ENCODE peak calls at places on chromosomes 12 and 14, in seven cellular contexts. V, G, O, D, E, H and F are unnamed samples.

GRCh38 chr12:47767197-47767724 is 5.8 kb upstream of the SLC48A1 start:
- DNase-seq in V (peak), G (peak), O (peak), D (peak), E (no peak), H (peak), F (peak)

GRCh38 chr12:4353785-4354208 is 25.7 kb downstream of the FGF23 start:
- DNase-seq in V (peak), G (peak), O (no peak), D (peak), E (no peak), H (peak), F (peak)

GRCh38 chr12:67539946-67540345 is 108.6 kb upstream of the DYRK2 start:
- DNase-seq in V (no peak), G (no peak), O (no peak), D (peak), E (no peak), H (no peak), F (peak)

GRCh38 chr12:59677857-59678256 is 82.0 kb downstream of the SLC16A7 start:
- DNase-seq in V (no peak), G (no peak), O (no peak), D (no peak), E (no peak), H (no peak), F (no peak)

GRCh38 chr12:11885261-11886038 is 185.3 kb upstream of the BCL2L14 start:
- DNase-seq in V (peak), G (no peak), O (no peak), D (peak), E (no peak), H (no peak), F (peak)

GRCh38 chr14:99325016-99325415 is 53.0 kb upstream of the BCL11B start:
- DNase-seq in V (no peak), G (no peak), O (no peak), D (no peak), E (no peak), H (no peak), F (no peak)

GRCh38 chr12:46368138-46368537 is 4.4 kb downstream of the SLC38A2 start:
- DNase-seq in V (peak), G (no peak), O (no peak), D (peak), E (no peak), H (no peak), F (no peak)

GRCh38 chr14:74571441-74571841 is 40.6 kb downstream of the LTBP2 start:
- DNase-seq in V (peak), G (no peak), O (no peak), D (peak), E (no peak), H (no peak), F (peak)

GRCh38 chr14:39140170-39140569 is 26.0 kb downstream of the GEMIN2 start:
- DNase-seq in V (no peak), G (peak), O (no peak), D (no peak), E (no peak), H (peak), F (no peak)

GRCh38 chr12:50088577-50089335 is 3.6 kb downstream of the SMARCD1 start:
- DNase-seq in V (peak), G (peak), O (peak), D (peak), E (no peak), H (peak), F (peak)

GRCh38 chr12:65504417-65504816 is 225.9 kb downstream of the MSRB3 start:
- DNase-seq in V (no peak), G (no peak), O (no peak), D (no peak), E (no peak), H (no peak), F (no peak)

GRCh38 chr14:34502826-34503225 is 36.7 kb downstream of the EAPP start:
- DNase-seq in V (peak), G (no peak), O (no peak), D (peak), E (no peak), H (no peak), F (peak)

GRCh38 chr12:104704224-104704623 is 247.5 kb downstream of the CHST11 start:
- DNase-seq in V (no peak), G (peak), O (no peak), D (no peak), E (no peak), H (no peak), F (no peak)

GRCh38 chr12:106245767-106246166 is 2.1 kb downstream of the CKAP4 start:
- DNase-seq in V (peak), G (peak), O (peak), D (peak), E (no peak), H (no peak), F (peak)

GRCh38 chr12:4383304-4383865 is 3.9 kb upstream of the FGF23 start:
- DNase-seq in V (no peak), G (peak), O (no peak), D (no peak), E (no peak), H (peak), F (no peak)

GRCh38 chr12:95085612-95086011 is 12.2 kb upstream of the NR2C1 start:
- DNase-seq in V (no peak), G (no peak), O (no peak), D (no peak), E (no peak), H (no peak), F (peak)

GRCh38 chr14:29927596-29928341 is at the start of gene PRKD1:
- DNase-seq in V (peak), G (peak), O (peak), D (peak), E (no peak), H (peak), F (peak)

GRCh38 chr12:12791756-12792346 is 6.4 kb downstream of the APOLD1 start:
- DNase-seq in V (no peak), G (no peak), O (no peak), D (peak), E (no peak), H (peak), F (peak)

GRCh38 chr12:14841761-14842160 is 1.6 kb downstream of the ART4 start:
- DNase-seq in V (peak), G (peak), O (peak), D (peak), E (peak), H (peak), F (peak)

GRCh38 chr12:78290606-78291345 is 460.1 kb downstream of the NAV3 start:
- DNase-seq in V (peak), G (no peak), O (no peak), D (peak), E (no peak), H (no peak), F (peak)

GRCh38 chr12:26633591-26634210 is 199.3 kb downstream of the ITPR2 start:
- DNase-seq in V (peak), G (no peak), O (no peak), D (peak), E (no peak), H (no peak), F (peak)

GRCh38 chr12:121590476-121591143 is 9.8 kb upstream of the KDM2B start:
- DNase-seq in V (peak), G (no peak), O (no peak), D (peak), E (no peak), H (peak), F (peak)

GRCh38 chr12:111434049-111434448 is 28.3 kb downstream of the SH2B3 start:
- DNase-seq in V (no peak), G (no peak), O (no peak), D (no peak), E (no peak), H (no peak), F (no peak)

GRCh38 chr14:28758253-28758915 is 8.2 kb upstream of the FOXG1 start:
- DNase-seq in V (no peak), G (peak), O (no peak), D (no peak), E (no peak), H (no peak), F (no peak)

GRCh38 chr14:48936352-48936751 is 649.8 kb downstream of the RPS29 start:
- DNase-seq in V (peak), G (no peak), O (no peak), D (peak), E (no peak), H (no peak), F (peak)

GRCh38 chr12:95674631-95675030 is 115.9 kb downstream of the NTN4 start:
- DNase-seq in V (peak), G (no peak), O (no peak), D (peak), E (no peak), H (no peak), F (peak)

GRCh38 chr12:57758566-57759359 is 3.9 kb downstream of the MARCHF9 start:
- DNase-seq in V (no peak), G (no peak), O (no peak), D (no peak), E (no peak), H (no peak), F (no peak)

GRCh38 chr12:152440-152839 is 61.5 kb downstream of the SLC6A12 start:
- DNase-seq in V (peak), G (no peak), O (no peak), D (peak), E (no peak), H (no peak), F (peak)

GRCh38 chr12:115010324-115010995 is 326.5 kb upstream of the TBX3 start:
- DNase-seq in V (peak), G (no peak), O (no peak), D (no peak), E (no peak), H (no peak), F (peak)

GRCh38 chr12:84793558-84794367 is 118.8 kb downstream of the SLC6A15 start:
- DNase-seq in V (peak), G (no peak), O (no peak), D (no peak), E (no peak), H (no peak), F (peak)

GRCh38 chr14:92959189-92959531 is 36.2 kb downstream of the CHGA start:
- DNase-seq in V (no peak), G (no peak), O (no peak), D (no peak), E (no peak), H (no peak), F (no peak)

GRCh38 chr12:28313631-28314030 is 123.4 kb downstream of the CCDC91 start:
- DNase-seq in V (peak), G (no peak), O (no peak), D (peak), E (peak), H (no peak), F (peak)

GRCh38 chr14:100192250-100192671 is 32.8 kb upstream of the DEGS2 start:
- DNase-seq in V (no peak), G (peak), O (no peak), D (peak), E (no peak), H (no peak), F (no peak)

GRCh38 chr14:31122098-31122611 is 85.4 kb downstream of the HECTD1 start:
- DNase-seq in V (peak), G (no peak), O (no peak), D (peak), E (no peak), H (no peak), F (peak)

GRCh38 chr12:53781218-53781801 is 29.5 kb upstream of the CISTR start:
- DNase-seq in V (no peak), G (no peak), O (no peak), D (no peak), E (no peak), H (peak), F (no peak)

GRCh38 chr12:49703647-49704137 is 3.5 kb downstream of the FMNL3 start:
- DNase-seq in V (peak), G (no peak), O (no peak), D (peak), E (no peak), H (no peak), F (peak)

GRCh38 chr14:75283884-75284563 is 5.4 kb downstream of the FOS start:
- DNase-seq in V (peak), G (no peak), O (no peak), D (peak), E (no peak), H (no peak), F (no peak)

GRCh38 chr12:118432812-118433540 is 56.6 kb downstream of the SUDS3 start:
- DNase-seq in V (no peak), G (no peak), O (no peak), D (no peak), E (no peak), H (no peak), F (no peak)

GRCh38 chr12:96108321-96108720 is 72.9 kb upstream of the LTA4H start:
- DNase-seq in V (no peak), G (peak), O (peak), D (no peak), E (no peak), H (peak), F (no peak)

DNA sequence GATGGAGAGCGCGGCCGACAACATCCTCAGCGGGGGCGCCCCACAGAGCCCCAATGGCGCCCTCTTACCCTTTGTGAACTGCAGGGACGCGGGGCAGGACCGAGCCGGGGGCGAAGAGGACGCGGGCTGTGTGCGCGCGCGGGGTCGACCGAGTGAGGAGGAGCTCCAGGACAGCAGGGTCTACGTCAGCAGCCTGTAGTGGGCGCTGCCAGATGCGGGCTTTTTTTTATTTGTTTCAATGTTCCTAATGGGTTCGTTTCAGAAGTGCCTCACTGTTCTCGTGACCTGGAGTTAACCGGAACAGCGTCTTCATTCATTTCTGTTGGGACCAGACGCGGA is 103.8 kb upstream of the FKBP4 start:
- DNase-seq in V (peak), G (peak), O (peak), D (peak), E (no peak), H (peak), F (peak)
- H3K4me3 ChIP-seq in V (peak), G (peak), O (no peak), D (peak), E (peak), H (peak), F (peak)

DNA sequence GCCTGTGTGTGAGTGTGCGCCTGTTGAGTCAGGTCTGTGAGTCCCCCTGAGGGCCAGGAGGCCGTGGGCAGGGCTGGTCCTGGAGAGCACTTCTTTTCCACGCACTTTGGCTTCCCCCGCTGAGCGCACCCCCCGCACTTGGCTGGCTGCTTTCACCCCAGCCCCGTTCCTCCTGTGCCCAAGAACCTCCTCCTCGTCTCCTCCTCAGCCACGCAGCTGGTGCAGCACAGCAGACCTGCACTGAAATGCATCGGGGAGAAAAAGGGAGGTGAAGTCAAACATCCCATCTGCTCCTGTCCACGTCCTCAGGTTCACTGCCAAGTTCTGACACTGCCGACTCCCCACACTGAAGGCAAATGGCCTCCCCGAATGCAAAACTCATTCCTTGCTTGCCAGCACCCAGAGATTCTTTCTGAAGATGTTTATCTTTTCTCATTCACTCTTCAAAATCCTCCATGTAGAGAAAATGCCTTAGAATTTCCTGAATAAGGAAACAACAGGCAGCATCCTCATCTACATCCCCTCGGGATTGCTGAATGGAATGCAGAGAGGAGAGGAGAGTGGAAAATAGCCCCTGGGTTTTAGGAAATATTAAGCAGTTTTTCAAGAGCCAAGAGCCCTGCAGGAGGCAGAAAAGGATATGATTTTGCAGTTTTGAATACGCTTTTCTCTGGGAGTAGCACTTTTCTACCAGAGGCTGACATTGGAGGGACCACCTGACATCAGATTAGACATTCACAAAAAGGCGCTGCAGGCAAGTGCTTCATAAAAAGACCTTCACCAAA is 362.5 kb upstream of the SFSWAP start:
- DNase-seq in V (no peak), G (peak), O (no peak), D (no peak), E (no peak), H (no peak), F (no peak)
- H3K4me3 ChIP-seq in V (no peak), G (no peak), O (no peak), D (no peak), E (no peak), H (no peak), F (no peak)

GRCh38 chr12:93419388-93420034 is 22.2 kb downstream of the UBE2N start:
- DNase-seq in V (peak), G (no peak), O (no peak), D (peak), E (no peak), H (peak), F (peak)
- H3K4me3 ChIP-seq in V (no peak), G (no peak), O (no peak), D (no peak), E (no peak), H (no peak), F (no peak)

DNA sequence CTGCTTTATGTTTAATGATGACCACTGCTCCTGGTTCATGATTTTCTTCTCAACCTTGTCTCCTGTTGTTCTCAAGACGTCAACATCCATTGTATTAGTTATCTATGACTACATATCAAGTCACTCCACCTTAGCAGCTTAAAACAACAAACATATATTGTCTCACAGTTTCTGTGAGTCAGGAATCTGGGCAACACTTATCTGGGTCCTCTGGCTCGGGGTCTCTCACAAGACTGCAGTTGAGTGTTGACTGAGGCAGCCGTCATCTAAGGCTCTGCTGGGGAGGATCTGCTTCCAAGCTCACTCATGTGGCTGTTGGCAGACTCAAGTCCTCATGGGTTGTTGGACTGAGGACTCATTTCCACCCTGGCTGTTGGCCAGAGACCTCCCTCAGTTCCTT is 27.3 kb upstream of the FRS2 start:
- DNase-seq in V (peak), G (peak), O (no peak), D (peak), E (no peak), H (no peak), F (peak)
- H3K4me3 ChIP-seq in V (no peak), G (peak), O (no peak), D (no peak), E (no peak), H (no peak), F (no peak)

DNA sequence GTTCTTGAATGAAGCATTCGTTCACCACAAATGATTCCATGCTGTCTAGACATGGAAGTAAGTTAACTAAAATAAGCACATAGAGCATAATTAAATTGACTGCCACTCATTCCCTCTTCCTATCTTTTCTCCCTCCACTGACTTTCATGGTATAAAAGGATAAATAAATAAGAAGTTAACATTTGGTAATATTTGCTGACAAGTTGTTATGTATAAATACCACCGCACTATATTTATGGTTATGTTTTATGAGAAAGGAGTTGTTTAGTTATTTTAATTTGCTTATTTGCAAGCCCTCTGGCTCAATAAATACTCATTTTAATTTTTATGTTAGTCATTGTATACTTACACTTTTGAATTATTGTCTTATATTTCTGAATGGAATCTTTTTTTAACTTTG is 113.5 kb downstream of the MIPOL1 start:
- DNase-seq in V (no peak), G (no peak), O (no peak), D (no peak), E (no peak), H (no peak), F (no peak)
- H3K4me3 ChIP-seq in V (no peak), G (no peak), O (no peak), D (no peak), E (no peak), H (no peak), F (no peak)

GRCh38 chr12:55681142-55682077 is 26.3 kb downstream of the ITGA7 start:
- DNase-seq in V (peak), G (peak), O (peak), D (peak), E (peak), H (peak), F (peak)
- H3K4me3 ChIP-seq in V (peak), G (peak), O (no peak), D (peak), E (peak), H (peak), F (peak)

GRCh38 chr14:84541008-84541407 is 988.9 kb upstream of the FLRT2 start:
- DNase-seq in V (no peak), G (no peak), O (no peak), D (no peak), E (no peak), H (no peak), F (no peak)

GRCh38 chr14:84546236-84546635 is 983.7 kb upstream of the FLRT2 start:
- DNase-seq in V (no peak), G (no peak), O (no peak), D (no peak), E (no peak), H (no peak), F (no peak)

GRCh38 chr14:84544486-84544885 is 985.5 kb upstream of the FLRT2 start:
- DNase-seq in V (no peak), G (no peak), O (no peak), D (no peak), E (no peak), H (no peak), F (no peak)
- H3K4me3 ChIP-seq in V (no peak), G (no peak), O (no peak), D (no peak), E (no peak), H (peak), F (no peak)